ENCODE peak calls at places on chromosomes 11 and 22, in five cellular contexts. One of them, this sample, is unnamed.
A peak's percentile ranks its signal among the peaks of the same experiment; 100 is the strongest.

GRCh38 chr22:17569971-17570511 is 6.7 kb downstream of the SLC25A18 start:
- DNase-seq in anterior cingulate cortex: no peak
- DNase-seq in SIG-M5: no peak
- DNase-seq in pons: peak; percentile 64
- DNase-seq in NCI-H1105: no peak
- DNase-seq in this sample: no peak

GRCh38 chr11:12728417-12728816 is 54.2 kb downstream of the TEAD1 start:
- DNase-seq in pons: no peak
- DNase-seq in NCI-H1105: no peak
- DNase-seq in anterior cingulate cortex: no peak
- DNase-seq in SIG-M5: no peak
- DNase-seq in this sample: no peak

GRCh38 chr11:126332221-126332711 is 23.2 kb upstream of the ST3GAL4 start:
- DNase-seq in pons: peak; percentile 66
- DNase-seq in anterior cingulate cortex: peak; percentile 18
- DNase-seq in SIG-M5: no peak
- DNase-seq in NCI-H1105: no peak
- DNase-seq in this sample: no peak

GRCh38 chr11:73854680-73855079 is 22.0 kb downstream of the COA4 start:
- DNase-seq in pons: no peak
- DNase-seq in SIG-M5: no peak
- DNase-seq in NCI-H1105: no peak
- DNase-seq in anterior cingulate cortex: no peak
- DNase-seq in this sample: no peak

GRCh38 chr11:118610773-118611432 is 3.5 kb downstream of the PHLDB1 start:
- DNase-seq in SIG-M5: no peak
- DNase-seq in NCI-H1105: no peak
- DNase-seq in pons: peak; percentile 70
- DNase-seq in anterior cingulate cortex: peak; percentile 78
- DNase-seq in this sample: no peak

GRCh38 chr11:97937501-97937900 is 1083.2 kb upstream of the CNTN5 start:
- DNase-seq in anterior cingulate cortex: no peak
- DNase-seq in SIG-M5: no peak
- DNase-seq in NCI-H1105: no peak
- DNase-seq in pons: no peak
- DNase-seq in this sample: no peak

GRCh38 chr11:126586303-126586627 is 230.8 kb downstream of the ST3GAL4 start:
- DNase-seq in pons: no peak
- DNase-seq in anterior cingulate cortex: no peak
- DNase-seq in NCI-H1105: no peak
- DNase-seq in SIG-M5: no peak
- DNase-seq in this sample: no peak

GRCh38 chr22:41905411-41906202 is 9.3 kb downstream of the SHISA8 start:
- DNase-seq in NCI-H1105: no peak
- DNase-seq in anterior cingulate cortex: no peak
- DNase-seq in SIG-M5: no peak
- DNase-seq in pons: no peak
- DNase-seq in this sample: no peak

GRCh38 chr11:44607324-44607962 is 42.0 kb downstream of the CD82 start:
- DNase-seq in SIG-M5: no peak
- DNase-seq in anterior cingulate cortex: no peak
- DNase-seq in pons: no peak
- DNase-seq in NCI-H1105: no peak
- DNase-seq in this sample: no peak

GRCh38 chr11:46290598-46291309 is 13.3 kb downstream of the CREB3L1 start:
- DNase-seq in NCI-H1105: no peak
- DNase-seq in pons: no peak
- DNase-seq in anterior cingulate cortex: peak; percentile 17
- DNase-seq in SIG-M5: no peak
- DNase-seq in this sample: peak; percentile 56

GRCh38 chr11:27471588-27472397 is 797 bp downstream of the LGR4 start:
- DNase-seq in NCI-H1105: no peak
- DNase-seq in anterior cingulate cortex: peak; percentile 42
- DNase-seq in pons: peak; percentile 32
- DNase-seq in SIG-M5: no peak
- DNase-seq in this sample: peak; percentile 30

This sample was measured in WERI-Rb-1.